ENCODE peak calls at places on chromosomes 1 and 21, in ten cellular contexts. X is HEK293T, T is stromal cell of bone marrow, J is heart right ventricle, Q is A172, R is HTR-8/SVneo, O is GM23338, D is fibroblast of lung, C is heart left ventricle, V is psoas muscle. P is an unnamed sample.

GRCh38 chr21:44694776-44695175 is 2.2 kb upstream of the KRTAP10-12 start:
- DNase-seq in C (no peak), T (no peak), O (no peak), X (no peak), V (no peak), R (no peak), D (no peak), J (no peak), Q (no peak), P (no peak)

GRCh38 chr21:41976611-41977010 is 22.8 kb upstream of the C2CD2 start:
- DNase-seq in X (no peak), D (no peak), Q (no peak), R (no peak), J (no peak), V (no peak), C (no peak), O (no peak), T (no peak), P (no peak)

GRCh38 chr1:168751195-168751650 is 22.2 kb upstream of the DPT start:
- DNase-seq in C (no peak), Q (no peak), O (no peak), R (no peak), T (no peak), V (no peak), J (no peak), D (peak), X (no peak), P (no peak)

GRCh38 chr1:27391511-27392095 is 819 bp upstream of the GPR3 start:
- DNase-seq in D (peak), R (no peak), C (peak), O (peak), X (no peak), V (no peak), Q (no peak), T (no peak), J (peak), P (peak)

GRCh38 chr1:201877877-201878339 is 10.8 kb upstream of the SHISA4 start:
- DNase-seq in V (no peak), D (peak), J (peak), T (no peak), O (peak), R (peak), X (peak), Q (peak), C (no peak), P (peak)

GRCh38 chr1:33153650-33154049 is 28.2 kb downstream of the TRIM62 start:
- DNase-seq in X (no peak), R (no peak), C (no peak), Q (no peak), V (no peak), D (no peak), T (no peak), J (no peak), O (no peak), P (no peak)

GRCh38 chr1:201779351-201779880 is 49.5 kb upstream of the IPO9 start:
- DNase-seq in J (no peak), T (no peak), Q (no peak), X (no peak), V (no peak), R (no peak), O (no peak), C (no peak), D (no peak), P (no peak)

GRCh38 chr1:54571326-54571725 is 23.3 kb downstream of the ACOT11 start:
- DNase-seq in R (no peak), Q (no peak), C (no peak), V (no peak), T (no peak), J (no peak), X (no peak), O (no peak), D (no peak), P (no peak)

GRCh38 chr1:1230656-1231399 is 973 bp downstream of the SDF4 start:
- DNase-seq in R (peak), D (peak), X (peak), J (no peak), V (no peak), T (peak), C (no peak), O (no peak), Q (peak), P (peak)